ENCODE peak calls at places on chromosomes 16 and 17, in five cellular contexts. I is choroid plexus epithelial cell, C is pons, W is HTR-8/SVneo, O is HuH-7. Q is an unnamed sample.

GRCh38 chr17:40345161-40346034 is 19.1 kb downstream of the GJD3 start:
- DNase-seq in O (peak), W (peak), C (no peak), I (peak), Q (peak)

GRCh38 chr16:337975-338575 is 14.4 kb downstream of the AXIN1 start:
- DNase-seq in I (no peak), C (no peak), O (no peak), W (no peak), Q (no peak)

GRCh38 chr17:81056352-81056751 is 21.4 kb downstream of the BAIAP2 start:
- DNase-seq in O (no peak), I (no peak), W (no peak), C (no peak), Q (no peak)

GRCh38 chr17:33779399-33779697 is 475.7 kb upstream of the CCL2 start:
- DNase-seq in C (peak), I (no peak), O (no peak), W (no peak), Q (no peak)

GRCh38 chr16:3825940-3826339 is 54.6 kb downstream of the CREBBP start:
- DNase-seq in O (no peak), C (no peak), W (no peak), I (no peak), Q (no peak)

GRCh38 chr17:41695134-41695661 is 6.5 kb downstream of the EIF1 start:
- DNase-seq in I (peak), W (no peak), O (no peak), C (no peak), Q (no peak)

GRCh38 chr16:63530208-63530607 is 1494.0 kb upstream of the CDH8 start:
- DNase-seq in W (no peak), I (no peak), O (no peak), C (peak), Q (no peak)

GRCh38 chr17:63697341-63698286 is 2.3 kb downstream of the LIMD2 start:
- DNase-seq in I (peak), W (peak), O (peak), C (peak), Q (no peak)

GRCh38 chr17:31015639-31016038 is 44.8 kb downstream of the RNF135 start:
- DNase-seq in I (peak), O (no peak), W (no peak), C (no peak), Q (no peak)

GRCh38 chr17:47907932-47908562 is 12.0 kb downstream of the SP2 start:
- DNase-seq in I (peak), O (no peak), W (no peak), C (no peak), Q (no peak)

GRCh38 chr16:86922311-86922710 is 344.0 kb downstream of the FOXL1 start:
- DNase-seq in C (no peak), O (no peak), W (no peak), I (no peak), Q (no peak)

GRCh38 chr17:66405836-66406679 is 103.6 kb downstream of the PRKCA start:
- DNase-seq in C (no peak), O (no peak), W (no peak), I (no peak), Q (peak)

GRCh38 chr16:57023541-57024249 is 34.3 kb downstream of the NLRC5 start:
- DNase-seq in C (no peak), O (no peak), I (no peak), W (no peak), Q (no peak)

GRCh38 chr16:82042841-82043240 is 7.8 kb downstream of the HSD17B2 start:
- DNase-seq in W (no peak), C (no peak), I (peak), O (no peak), Q (no peak)

GRCh38 chr17:38654411-38655398 is 20.1 kb downstream of the EPOP start:
- DNase-seq in I (no peak), C (no peak), W (no peak), O (no peak), Q (no peak)

GRCh38 chr16:67393111-67393789 is at the start of gene TPPP3:
- DNase-seq in O (peak), C (peak), W (peak), I (peak), Q (no peak)

GRCh38 chr17:2222901-2223616 is 80.5 kb downstream of the SMG6 start:
- DNase-seq in W (no peak), C (no peak), I (peak), O (no peak), Q (no peak)

GRCh38 chr16:70495425-70496182 is 27.8 kb downstream of the COG4 start:
- DNase-seq in O (no peak), I (no peak), C (peak), W (no peak), Q (no peak)

GRCh38 chr16:51648521-51648920 is 497.5 kb upstream of the SALL1 start:
- DNase-seq in O (no peak), I (peak), W (no peak), C (no peak), Q (peak)

GRCh38 chr17:40613755-40614154 is 33.9 kb downstream of the SMARCE1 start:
- DNase-seq in W (no peak), I (no peak), C (no peak), O (no peak), Q (no peak)

GRCh38 chr16:51500306-51500705 is 349.2 kb upstream of the SALL1 start:
- DNase-seq in I (peak), O (no peak), C (no peak), W (no peak), Q (no peak)

GRCh38 chr16:80778707-80779106 is 25.7 kb downstream of the CDYL2 start:
- DNase-seq in O (no peak), W (no peak), C (no peak), I (no peak), Q (no peak)

Q was measured in MG63.